ENCODE peak calls at places on chromosome 22, in nine cellular contexts. Q is pancreas, M is K562, U is Caco-2, J is endothelial cell of umbilical vein, A is mammary epithelial cell, S is IMR-90, W is fibroblast of lung, H is AG04449. E is an unnamed sample.

GRCh38 chr22:41217553-41218157 is 12.5 kb downstream of the L3MBTL2 start:
- DNase-seq in Q (no peak), M (no peak), U (no peak), J (peak; percentile 72), A (no peak), S (peak; percentile 92), W (peak; percentile 96), H (peak; percentile 51), E (peak; percentile 97)

GRCh38 chr22:42645938-42646568 is 3.1 kb downstream of the CYB5R3 start:
- DNase-seq in Q (no peak), M (no peak), U (no peak), J (no peak), A (no peak), S (no peak), W (no peak), H (no peak), E (no peak)

GRCh38 chr22:17119481-17120202 is 1.5 kb downstream of the TMEM121B start:
- DNase-seq in Q (peak; percentile 49), M (no peak), U (no peak), J (no peak), A (no peak), S (no peak), W (peak; percentile 17), H (no peak), E (no peak)

GRCh38 chr22:25067851-25068421 is 115.4 kb downstream of the KIAA1671 start:
- DNase-seq in Q (no peak), M (no peak), U (no peak), J (no peak), A (no peak), S (no peak), W (no peak), H (no peak), E (no peak)

GRCh38 chr22:27885977-27886842 is 32.8 kb downstream of the PITPNB start:
- DNase-seq in Q (no peak), M (peak; percentile 33), U (no peak), J (peak; percentile 85), A (peak; percentile 52), S (peak; percentile 98), W (peak; percentile 94), H (peak; percentile 59), E (peak; percentile 74)

GRCh38 chr22:21755855-21756284 is 20.3 kb upstream of the YPEL1 start:
- DNase-seq in Q (no peak), M (peak; percentile 98), U (no peak), J (peak; percentile 49), A (peak; percentile 3), S (peak; percentile 90), W (peak; percentile 65), H (peak; percentile 34), E (peak; percentile 85)

GRCh38 chr22:23137905-23138520 is 3.8 kb downstream of the RSPH14 start:
- DNase-seq in Q (no peak), M (no peak), U (no peak), J (no peak), A (peak; percentile 33), S (no peak), W (no peak), H (no peak), E (peak; percentile 43)

GRCh38 chr22:44550666-44551491 is 52.8 kb upstream of the RTL6 start:
- DNase-seq in Q (no peak), M (no peak), U (no peak), J (peak; percentile 1), A (peak; percentile 49), S (peak; percentile 98), W (peak; percentile 96), H (peak; percentile 37), E (no peak)

GRCh38 chr22:50475652-50476002 is 792 bp upstream of the SBF1 start:
- DNase-seq in Q (peak; percentile 33), M (no peak), U (no peak), J (no peak), A (no peak), S (no peak), W (no peak), H (no peak), E (no peak)
- H3K4me3 ChIP-seq in Q (no peak overlapping the region), M (no peak overlapping the region), U (peak overlapping the region; percentile 71), J (no peak overlapping the region), A (no peak overlapping the region), S (no peak overlapping the region), W (no peak overlapping the region), H (no peak overlapping the region), E (no peak overlapping the region)

DNA sequence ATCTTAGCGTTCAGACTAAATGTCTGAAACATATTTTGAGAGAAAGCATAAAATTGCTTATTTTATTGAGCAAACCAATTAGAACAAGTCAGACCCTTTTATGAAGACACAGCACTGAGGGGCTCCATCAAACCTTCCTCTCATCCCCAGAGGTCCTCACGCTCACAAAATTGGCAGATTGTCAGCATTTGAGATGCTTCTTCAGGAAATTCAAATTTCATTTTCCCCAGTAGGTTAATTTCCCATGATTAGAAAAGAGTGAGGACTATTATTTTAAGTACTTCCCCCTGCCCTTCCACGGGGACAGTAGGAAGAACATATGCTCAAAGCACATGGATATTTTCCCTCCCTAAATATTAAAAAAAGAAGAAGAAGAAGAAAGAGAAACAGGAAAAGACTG is 851.8 kb downstream of the BRD1 start:
- DNase-seq in Q (no peak), M (no peak), U (no peak), J (no peak), A (no peak), S (no peak), W (no peak), H (no peak), E (no peak)
- TF ChIP-seq CTCF in Q (no peak), M (no peak), U (no peak), J (no peak), A (no peak), S (no peak), W (no peak), H (no peak), E (no peak)

DNA sequence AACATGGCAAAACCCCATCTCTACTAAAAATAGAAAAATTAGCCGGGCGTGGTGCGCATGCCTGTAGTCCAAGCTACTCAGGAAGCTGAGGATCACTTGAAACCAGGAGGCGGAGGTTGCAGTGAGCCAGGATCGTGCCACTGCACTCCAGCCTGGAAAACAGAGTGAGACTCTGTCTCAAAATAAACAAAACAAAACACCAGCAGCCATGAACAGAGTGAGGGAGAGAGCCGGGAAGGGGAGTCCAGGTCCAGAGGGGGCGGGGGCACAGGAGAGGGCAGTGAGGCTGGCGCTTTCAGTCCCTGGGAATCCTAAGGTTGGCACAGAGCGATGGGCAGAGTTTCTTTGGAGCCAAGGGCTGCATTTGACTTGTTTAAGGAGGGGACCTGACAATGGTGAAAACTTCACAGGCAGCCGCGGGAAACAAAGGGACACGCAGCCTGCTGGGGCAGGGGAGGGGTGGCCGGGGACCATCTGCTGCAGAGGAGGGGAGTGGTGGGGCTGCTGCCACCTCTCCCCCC is 2.5 kb downstream of the MFNG start:
- DNase-seq in Q (no peak), M (no peak), U (no peak), J (peak; percentile 71), A (no peak), S (no peak), W (no peak), H (no peak), E (no peak)
- H3K4me3 ChIP-seq in Q (no peak overlapping the region), M (no peak overlapping the region), U (no peak overlapping the region), J (peak overlapping the region; percentile 61), A (no peak overlapping the region), S (no peak overlapping the region), W (no peak overlapping the region), H (no peak overlapping the region), E (no peak overlapping the region)

GRCh38 chr22:35539910-35540599 is 576 bp upstream of the RASD2 start:
- DNase-seq in Q (peak; percentile 63), M (peak; percentile 96), U (no peak), J (no peak), A (peak; percentile 42), S (peak; percentile 22), W (no peak), H (no peak), E (no peak)
- TF ChIP-seq CTCF in Q (no peak), M (no peak), U (no peak), J (no peak), A (no peak), S (no peak), W (no peak), H (no peak), E (no peak)

DNA sequence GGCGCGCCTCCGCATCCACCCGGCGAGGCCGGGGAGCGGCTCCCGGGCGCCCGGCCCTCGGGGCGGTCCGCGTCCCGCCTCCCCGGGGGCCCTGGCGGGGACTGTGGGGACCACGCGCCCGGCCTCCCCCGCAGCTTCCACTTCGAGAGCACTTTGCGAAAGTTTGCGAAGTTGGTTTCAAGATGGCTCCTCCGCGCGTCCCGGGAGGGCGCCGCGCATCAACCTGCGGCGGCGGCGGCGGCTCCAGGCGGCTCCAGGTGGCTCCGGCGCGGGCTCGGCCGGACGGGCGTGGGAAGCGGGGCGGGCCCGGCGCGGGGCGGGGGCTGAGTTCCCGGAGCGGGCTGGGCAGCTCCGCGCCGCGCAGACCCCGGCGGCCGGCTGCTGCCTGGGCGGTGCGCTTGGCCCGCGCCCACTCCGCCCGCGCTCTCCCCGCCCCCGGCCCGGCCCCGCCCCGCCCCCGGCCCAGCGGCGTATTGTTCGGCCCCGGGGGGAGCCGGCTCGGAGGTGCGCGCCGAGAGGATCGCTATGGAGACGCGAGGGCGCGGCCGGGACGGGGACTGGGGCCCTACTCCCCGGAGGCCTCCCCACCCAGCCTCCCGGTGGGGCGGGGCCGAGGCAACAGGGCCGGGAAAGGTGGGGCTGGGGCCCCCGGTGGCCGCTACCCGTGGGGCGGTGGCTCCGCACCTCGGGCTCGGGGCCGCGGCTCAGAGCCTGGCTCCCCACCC is at the start of gene CELSR1:
- DNase-seq in Q (no peak), M (peak; percentile 67), U (peak; percentile 68), J (no peak), A (peak; percentile 83), S (peak; percentile 11), W (no peak), H (no peak), E (peak; percentile 50)
- H3K4me3 ChIP-seq in Q (no peak within 1 kb of the TSS), M (no peak within 1 kb of the TSS), U (peak within 1 kb of the TSS; percentile 62), J (peak within 1 kb of the TSS; percentile 48), A (peak within 1 kb of the TSS; percentile 59), S (peak within 1 kb of the TSS; percentile 22), W (peak within 1 kb of the TSS; percentile 27), H (peak within 1 kb of the TSS; percentile 23), E (peak within 1 kb of the TSS; percentile 76)

GRCh38 chr22:48142388-48142787 is 1379.9 kb downstream of the TBC1D22A start:
- DNase-seq in Q (no peak), M (no peak), U (no peak), J (no peak), A (no peak), S (no peak), W (no peak), H (no peak), E (no peak)
- TF ChIP-seq CTCF in Q (no peak), M (no peak), U (no peak), J (no peak), A (no peak), S (no peak), W (no peak), H (no peak), E (no peak)

GRCh38 chr22:30481711-30482110 is 9.9 kb upstream of the SEC14L3 start:
- DNase-seq in Q (no peak), M (no peak), U (no peak), J (no peak), A (peak; percentile 52), S (peak; percentile 8), W (peak; percentile 11), H (no peak), E (peak; percentile 62)
- H3K4me3 ChIP-seq in Q (no peak overlapping the region), M (no peak overlapping the region), U (no peak overlapping the region), J (no peak overlapping the region), A (no peak overlapping the region), S (no peak overlapping the region), W (no peak overlapping the region), H (no peak overlapping the region), E (no peak overlapping the region)

E was measured in bronchial epithelial cell.